ENCODE peak calls at places on chromosomes 2 and 18, in eight cellular contexts. One of them, this sample, is unnamed.

GRCh38 chr2:6434396-6434795 is 431.3 kb downstream of the CMPK2 start:
- DNase-seq in Peyer's patch: no peak
- DNase-seq in NB4: no peak
- DNase-seq in spleen: no peak
- DNase-seq in suprapubic skin: no peak
- DNase-seq in stomach: no peak
- DNase-seq in HCT116: no peak
- DNase-seq in prostate gland: no peak
- DNase-seq in this sample: no peak

GRCh38 chr2:205511221-205511620 is 171.1 kb upstream of the NRP2 start:
- DNase-seq in Peyer's patch: no peak
- DNase-seq in NB4: no peak
- DNase-seq in spleen: no peak
- DNase-seq in suprapubic skin: no peak
- DNase-seq in stomach: no peak
- DNase-seq in HCT116: no peak
- DNase-seq in prostate gland: no peak
- DNase-seq in this sample: no peak

GRCh38 chr2:203476881-203477280 is 58.2 kb downstream of the RAPH1 start:
- DNase-seq in Peyer's patch: no peak
- DNase-seq in NB4: no peak
- DNase-seq in spleen: no peak
- DNase-seq in suprapubic skin: no peak
- DNase-seq in stomach: no peak
- DNase-seq in HCT116: no peak
- DNase-seq in prostate gland: no peak
- DNase-seq in this sample: no peak

GRCh38 chr2:134392689-134393476 is 139.0 kb downstream of the MGAT5 start:
- DNase-seq in Peyer's patch: no peak
- DNase-seq in NB4: peak; percentile 22
- DNase-seq in spleen: no peak
- DNase-seq in suprapubic skin: no peak
- DNase-seq in stomach: no peak
- DNase-seq in HCT116: no peak
- DNase-seq in prostate gland: no peak
- DNase-seq in this sample: no peak

GRCh38 chr2:129880971-129881370 is 98.5 kb upstream of the RAB6C start:
- DNase-seq in Peyer's patch: no peak
- DNase-seq in NB4: no peak
- DNase-seq in spleen: no peak
- DNase-seq in suprapubic skin: no peak
- DNase-seq in stomach: peak; percentile 15
- DNase-seq in HCT116: no peak
- DNase-seq in prostate gland: no peak
- DNase-seq in this sample: peak; percentile 75

GRCh38 chr2:41510108-41510507 is 537.7 kb upstream of the PKDCC start:
- DNase-seq in Peyer's patch: no peak
- DNase-seq in NB4: no peak
- DNase-seq in spleen: no peak
- DNase-seq in suprapubic skin: no peak
- DNase-seq in stomach: no peak
- DNase-seq in HCT116: no peak
- DNase-seq in prostate gland: no peak
- DNase-seq in this sample: no peak

GRCh38 chr2:152792973-152793372 is 74.6 kb downstream of the ARL6IP6 start:
- DNase-seq in Peyer's patch: no peak
- DNase-seq in NB4: no peak
- DNase-seq in spleen: no peak
- DNase-seq in suprapubic skin: no peak
- DNase-seq in stomach: no peak
- DNase-seq in HCT116: no peak
- DNase-seq in prostate gland: no peak
- DNase-seq in this sample: no peak

GRCh38 chr18:8322486-8322885 is 286.8 kb upstream of the RAB12 start:
- DNase-seq in Peyer's patch: no peak
- DNase-seq in NB4: no peak
- DNase-seq in spleen: no peak
- DNase-seq in suprapubic skin: no peak
- DNase-seq in stomach: no peak
- DNase-seq in HCT116: no peak
- DNase-seq in prostate gland: no peak
- DNase-seq in this sample: no peak

DNA sequence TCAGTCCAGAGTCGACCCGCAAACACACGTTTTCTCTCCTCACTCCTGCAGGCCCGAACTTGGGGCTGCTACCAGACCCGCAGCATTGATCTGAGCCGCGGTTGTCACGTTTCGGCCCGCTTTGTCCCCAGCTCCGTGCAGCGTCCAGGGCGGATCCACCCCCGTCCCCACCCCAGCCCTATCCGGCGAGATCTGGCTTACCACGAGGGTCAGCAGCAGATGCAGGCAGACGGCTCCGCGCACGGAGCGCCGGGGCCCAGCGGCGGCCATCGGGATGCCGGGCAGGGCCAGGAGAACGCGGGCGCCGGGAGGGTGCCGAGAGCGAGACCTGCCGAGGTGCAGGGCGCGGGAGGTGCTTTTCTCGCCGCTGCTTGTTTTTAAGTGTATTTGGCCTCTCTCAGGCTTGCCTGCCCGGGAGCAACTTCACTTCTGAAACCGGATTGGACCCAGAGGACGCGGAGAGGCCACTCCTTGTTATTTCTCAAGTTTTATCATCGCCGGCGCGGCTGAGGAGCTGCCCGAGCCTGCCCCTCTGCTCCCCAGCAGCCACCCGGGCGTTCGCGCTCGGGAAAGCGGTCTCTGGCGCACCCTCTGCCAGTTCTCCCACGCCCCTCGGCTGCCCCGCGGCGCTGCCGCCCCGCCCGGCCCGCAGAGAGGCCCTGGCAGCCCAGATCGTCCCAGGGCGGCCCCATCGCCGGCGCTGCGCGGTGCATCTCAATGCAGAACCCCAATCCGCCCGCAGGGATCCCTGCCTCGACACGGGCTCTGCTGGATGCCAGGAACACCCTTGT is at the start of gene DSC3:
- DNase-seq in Peyer's patch: peak; percentile 54
- DNase-seq in NB4: peak; percentile 49
- DNase-seq in spleen: peak; percentile 69
- DNase-seq in suprapubic skin: peak; percentile 73
- DNase-seq in stomach: no peak
- DNase-seq in HCT116: no peak
- DNase-seq in prostate gland: peak; percentile 76
- DNase-seq in this sample: peak; percentile 74
- TF ChIP-seq CTCF in Peyer's patch: no peak
- TF ChIP-seq CTCF in NB4: no peak
- TF ChIP-seq CTCF in spleen: no peak
- TF ChIP-seq CTCF in suprapubic skin: peak; percentile 5
- TF ChIP-seq CTCF in stomach: no peak
- TF ChIP-seq CTCF in HCT116: no peak
- TF ChIP-seq CTCF in prostate gland: no peak
- TF ChIP-seq CTCF in this sample: no peak

GRCh38 chr18:74768096-74768495 is 170.4 kb downstream of the ZNF407 start:
- DNase-seq in Peyer's patch: no peak
- DNase-seq in NB4: no peak
- DNase-seq in spleen: no peak
- DNase-seq in suprapubic skin: no peak
- DNase-seq in stomach: no peak
- DNase-seq in HCT116: no peak
- DNase-seq in prostate gland: no peak
- DNase-seq in this sample: no peak

GRCh38 chr18:74778191-74778847 is 180.6 kb downstream of the ZNF407 start:
- DNase-seq in Peyer's patch: no peak
- DNase-seq in NB4: no peak
- DNase-seq in spleen: no peak
- DNase-seq in suprapubic skin: no peak
- DNase-seq in stomach: no peak
- DNase-seq in HCT116: no peak
- DNase-seq in prostate gland: no peak
- DNase-seq in this sample: no peak

GRCh38 chr18:74774486-74774885 is 176.8 kb downstream of the ZNF407 start:
- DNase-seq in Peyer's patch: no peak
- DNase-seq in NB4: no peak
- DNase-seq in spleen: no peak
- DNase-seq in suprapubic skin: no peak
- DNase-seq in stomach: no peak
- DNase-seq in HCT116: no peak
- DNase-seq in prostate gland: no peak
- DNase-seq in this sample: no peak

GRCh38 chr18:74775239-74775638 is 177.6 kb downstream of the ZNF407 start:
- DNase-seq in Peyer's patch: no peak
- DNase-seq in NB4: no peak
- DNase-seq in spleen: no peak
- DNase-seq in suprapubic skin: no peak
- DNase-seq in stomach: no peak
- DNase-seq in HCT116: no peak
- DNase-seq in prostate gland: no peak
- DNase-seq in this sample: no peak

GRCh38 chr18:74773171-74773624 is 175.5 kb downstream of the ZNF407 start:
- DNase-seq in Peyer's patch: no peak
- DNase-seq in NB4: no peak
- DNase-seq in spleen: no peak
- DNase-seq in suprapubic skin: no peak
- DNase-seq in stomach: no peak
- DNase-seq in HCT116: no peak
- DNase-seq in prostate gland: no peak
- DNase-seq in this sample: no peak
- H3K4me3 ChIP-seq in Peyer's patch: no peak overlapping the region
- H3K4me3 ChIP-seq in NB4: no peak overlapping the region
- H3K4me3 ChIP-seq in spleen: no peak overlapping the region
- H3K4me3 ChIP-seq in suprapubic skin: no peak overlapping the region
- H3K4me3 ChIP-seq in stomach: no peak overlapping the region
- H3K4me3 ChIP-seq in HCT116: no peak overlapping the region
- H3K4me3 ChIP-seq in prostate gland: no peak overlapping the region
- H3K4me3 ChIP-seq in this sample: no peak overlapping the region

GRCh38 chr2:100817388-100817985 is 2.5 kb upstream of the NPAS2 start:
- DNase-seq in Peyer's patch: peak; percentile 55
- DNase-seq in NB4: no peak
- DNase-seq in spleen: no peak
- DNase-seq in suprapubic skin: no peak
- DNase-seq in stomach: no peak
- DNase-seq in HCT116: no peak
- DNase-seq in prostate gland: no peak
- DNase-seq in this sample: no peak

GRCh38 chr2:100819365-100820345 is at the start of gene NPAS2:
- DNase-seq in Peyer's patch: peak; percentile 58
- DNase-seq in NB4: peak; percentile 46
- DNase-seq in spleen: no peak
- DNase-seq in suprapubic skin: peak; percentile 73
- DNase-seq in stomach: peak; percentile 53
- DNase-seq in HCT116: no peak
- DNase-seq in prostate gland: peak; percentile 51
- DNase-seq in this sample: no peak

GRCh38 chr2:100820346-100821254 is 661 bp downstream of the NPAS2 start:
- DNase-seq in Peyer's patch: peak; percentile 64
- DNase-seq in NB4: no peak
- DNase-seq in spleen: no peak
- DNase-seq in suprapubic skin: peak; percentile 67
- DNase-seq in stomach: peak; percentile 48
- DNase-seq in HCT116: no peak
- DNase-seq in prostate gland: no peak
- DNase-seq in this sample: no peak

GRCh38 chr2:100818003-100818605 is 1.8 kb upstream of the NPAS2 start:
- DNase-seq in Peyer's patch: no peak
- DNase-seq in NB4: no peak
- DNase-seq in spleen: no peak
- DNase-seq in suprapubic skin: no peak
- DNase-seq in stomach: no peak
- DNase-seq in HCT116: peak; percentile 7
- DNase-seq in prostate gland: peak; percentile 49
- DNase-seq in this sample: no peak

DNA sequence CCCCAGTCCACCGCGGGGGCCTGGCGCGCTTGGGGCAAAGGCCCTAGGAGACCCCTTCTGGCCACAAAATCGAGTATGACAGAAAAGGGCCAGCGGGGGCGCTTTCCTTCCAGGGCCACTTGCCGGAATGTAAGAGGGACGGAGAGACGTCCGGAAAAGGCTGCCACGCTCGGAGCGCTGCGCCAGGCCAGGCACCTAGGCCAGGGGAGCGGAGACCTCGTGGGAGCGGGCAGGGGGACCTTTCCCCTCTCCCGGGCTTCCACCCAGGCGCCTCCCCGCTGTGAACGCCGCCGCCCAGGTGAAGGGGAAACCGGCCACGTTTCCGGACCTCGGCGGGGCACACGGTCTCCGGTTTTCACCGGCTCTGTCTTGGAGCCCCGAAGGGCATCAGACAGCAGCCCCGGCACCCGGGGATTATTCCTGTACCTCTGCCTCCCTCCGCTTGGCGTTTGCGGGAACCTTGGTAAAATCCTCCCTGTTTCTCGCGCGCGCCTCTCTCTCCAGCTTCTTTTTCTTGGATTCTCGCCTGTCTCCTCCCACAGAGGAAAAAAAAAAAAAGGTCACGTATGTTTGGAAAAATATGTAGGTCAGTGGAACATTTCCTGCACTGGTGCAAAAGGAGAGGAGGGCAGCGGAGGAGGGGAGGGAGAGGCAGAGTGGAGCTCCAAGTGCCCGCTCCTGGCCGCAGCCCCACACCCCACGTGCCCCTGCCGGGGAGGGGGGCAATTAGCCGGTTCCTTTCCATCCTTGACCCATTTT is 1.2 kb upstream of the NPAS2 start:
- DNase-seq in Peyer's patch: peak; percentile 68
- DNase-seq in NB4: no peak
- DNase-seq in spleen: no peak
- DNase-seq in suprapubic skin: peak; percentile 77
- DNase-seq in stomach: peak; percentile 82
- DNase-seq in HCT116: peak; percentile 10
- DNase-seq in prostate gland: peak; percentile 62
- DNase-seq in this sample: peak; percentile 88
- TF ChIP-seq POLR2A in Peyer's patch: peak; percentile 45
- TF ChIP-seq POLR2A in NB4: no peak
- TF ChIP-seq POLR2A in spleen: no peak
- TF ChIP-seq POLR2A in suprapubic skin: no peak
- TF ChIP-seq POLR2A in stomach: no peak
- TF ChIP-seq POLR2A in HCT116: no peak
- TF ChIP-seq POLR2A in prostate gland: peak; percentile 46
- TF ChIP-seq POLR2A in this sample: no peak

GRCh38 chr18:34758378-34758948 is 48.4 kb downstream of the DTNA start:
- DNase-seq in Peyer's patch: no peak
- DNase-seq in NB4: no peak
- DNase-seq in spleen: no peak
- DNase-seq in suprapubic skin: no peak
- DNase-seq in stomach: no peak
- DNase-seq in HCT116: no peak
- DNase-seq in prostate gland: no peak
- DNase-seq in this sample: no peak

GRCh38 chr18:34760444-34760843 is 50.3 kb downstream of the DTNA start:
- DNase-seq in Peyer's patch: no peak
- DNase-seq in NB4: no peak
- DNase-seq in spleen: no peak
- DNase-seq in suprapubic skin: no peak
- DNase-seq in stomach: no peak
- DNase-seq in HCT116: no peak
- DNase-seq in prostate gland: no peak
- DNase-seq in this sample: no peak

GRCh38 chr18:34767601-34768027 is 57.5 kb downstream of the DTNA start:
- DNase-seq in Peyer's patch: no peak
- DNase-seq in NB4: no peak
- DNase-seq in spleen: no peak
- DNase-seq in suprapubic skin: no peak
- DNase-seq in stomach: no peak
- DNase-seq in HCT116: no peak
- DNase-seq in prostate gland: no peak
- DNase-seq in this sample: no peak

DNA sequence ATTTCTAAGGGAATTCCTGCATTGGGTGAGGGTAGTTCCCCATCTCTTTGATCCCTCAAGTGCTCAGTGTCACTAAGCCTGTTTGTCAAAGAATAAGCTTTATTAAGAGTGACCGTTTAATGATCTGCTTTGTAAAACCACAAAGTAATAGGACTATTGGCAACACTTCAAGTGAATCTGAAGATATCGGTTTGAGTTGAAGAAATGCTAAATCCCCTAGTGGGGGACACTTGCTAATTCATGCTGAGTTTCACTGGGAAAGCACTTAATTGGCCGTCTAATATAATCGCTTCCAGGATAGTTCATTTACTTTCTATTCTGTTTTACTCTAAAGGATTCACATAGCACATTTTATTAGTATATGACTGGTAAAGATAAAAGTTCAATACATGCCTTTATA is 54.4 kb downstream of the DTNA start:
- DNase-seq in Peyer's patch: no peak
- DNase-seq in NB4: no peak
- DNase-seq in spleen: no peak
- DNase-seq in suprapubic skin: no peak
- DNase-seq in stomach: no peak
- DNase-seq in HCT116: no peak
- DNase-seq in prostate gland: no peak
- DNase-seq in this sample: no peak
- TF ChIP-seq CTCF in Peyer's patch: no peak
- TF ChIP-seq CTCF in NB4: no peak
- TF ChIP-seq CTCF in spleen: no peak
- TF ChIP-seq CTCF in suprapubic skin: no peak
- TF ChIP-seq CTCF in stomach: no peak
- TF ChIP-seq CTCF in HCT116: no peak
- TF ChIP-seq CTCF in prostate gland: no peak
- TF ChIP-seq CTCF in this sample: no peak

This sample was measured in lower leg skin.